ENCODE peak calls at places on chromosomes 1 and 21, in eight cellular contexts. One of them, this sample, is unnamed.

GRCh38 chr1:21933397-21934248 is 3.5 kb downstream of the HSPG2 start:
- DNase-seq in HTR-8/SVneo: no peak
- DNase-seq in suprapubic skin: no peak
- DNase-seq in GM20000: no peak
- DNase-seq in head of caudate nucleus: no peak
- DNase-seq in hepatic stellate cell: no peak
- DNase-seq in naive B cell: no peak
- DNase-seq in CD8-positive, alpha-beta T cell: no peak
- DNase-seq in this sample: peak

GRCh38 chr1:37068897-37069296 is 34.6 kb upstream of the GRIK3 start:
- DNase-seq in HTR-8/SVneo: no peak
- DNase-seq in suprapubic skin: no peak
- DNase-seq in GM20000: no peak
- DNase-seq in head of caudate nucleus: no peak
- DNase-seq in hepatic stellate cell: no peak
- DNase-seq in naive B cell: no peak
- DNase-seq in CD8-positive, alpha-beta T cell: no peak
- DNase-seq in this sample: no peak

GRCh38 chr1:198657550-198658064 is 18.8 kb downstream of the PTPRC start:
- DNase-seq in HTR-8/SVneo: peak
- DNase-seq in suprapubic skin: no peak
- DNase-seq in GM20000: no peak
- DNase-seq in head of caudate nucleus: no peak
- DNase-seq in hepatic stellate cell: peak
- DNase-seq in naive B cell: peak
- DNase-seq in CD8-positive, alpha-beta T cell: no peak
- DNase-seq in this sample: peak

GRCh38 chr1:210980082-210980481 is 153.9 kb downstream of the KCNH1 start:
- DNase-seq in HTR-8/SVneo: no peak
- DNase-seq in suprapubic skin: no peak
- DNase-seq in GM20000: no peak
- DNase-seq in head of caudate nucleus: no peak
- DNase-seq in hepatic stellate cell: no peak
- DNase-seq in naive B cell: no peak
- DNase-seq in CD8-positive, alpha-beta T cell: no peak
- DNase-seq in this sample: no peak

GRCh38 chr1:196317535-196318522 is 290.4 kb downstream of the KCNT2 start:
- DNase-seq in HTR-8/SVneo: no peak
- DNase-seq in suprapubic skin: no peak
- DNase-seq in GM20000: no peak
- DNase-seq in head of caudate nucleus: no peak
- DNase-seq in hepatic stellate cell: no peak
- DNase-seq in naive B cell: no peak
- DNase-seq in CD8-positive, alpha-beta T cell: no peak
- DNase-seq in this sample: peak

GRCh38 chr1:36570016-36570415 is 87.3 kb upstream of the CSF3R start:
- DNase-seq in HTR-8/SVneo: no peak
- DNase-seq in suprapubic skin: peak
- DNase-seq in GM20000: no peak
- DNase-seq in head of caudate nucleus: no peak
- DNase-seq in hepatic stellate cell: no peak
- DNase-seq in naive B cell: no peak
- DNase-seq in CD8-positive, alpha-beta T cell: no peak
- DNase-seq in this sample: no peak

GRCh38 chr1:36918604-36919003 is 115.7 kb downstream of the GRIK3 start:
- DNase-seq in HTR-8/SVneo: no peak
- DNase-seq in suprapubic skin: no peak
- DNase-seq in GM20000: no peak
- DNase-seq in head of caudate nucleus: no peak
- DNase-seq in hepatic stellate cell: no peak
- DNase-seq in naive B cell: no peak
- DNase-seq in CD8-positive, alpha-beta T cell: no peak
- DNase-seq in this sample: no peak

GRCh38 chr1:22808846-22809501 is 98.3 kb downstream of the EPHB2 start:
- DNase-seq in HTR-8/SVneo: no peak
- DNase-seq in suprapubic skin: no peak
- DNase-seq in GM20000: no peak
- DNase-seq in head of caudate nucleus: no peak
- DNase-seq in hepatic stellate cell: peak
- DNase-seq in naive B cell: no peak
- DNase-seq in CD8-positive, alpha-beta T cell: no peak
- DNase-seq in this sample: peak

GRCh38 chr1:54274448-54274847 is 74.5 kb downstream of the MRPL37 start:
- DNase-seq in HTR-8/SVneo: no peak
- DNase-seq in suprapubic skin: no peak
- DNase-seq in GM20000: no peak
- DNase-seq in head of caudate nucleus: no peak
- DNase-seq in hepatic stellate cell: no peak
- DNase-seq in naive B cell: no peak
- DNase-seq in CD8-positive, alpha-beta T cell: no peak
- DNase-seq in this sample: no peak

GRCh38 chr1:14420686-14421085 is 177.8 kb upstream of the KAZN start:
- DNase-seq in HTR-8/SVneo: no peak
- DNase-seq in suprapubic skin: no peak
- DNase-seq in GM20000: no peak
- DNase-seq in head of caudate nucleus: no peak
- DNase-seq in hepatic stellate cell: no peak
- DNase-seq in naive B cell: no peak
- DNase-seq in CD8-positive, alpha-beta T cell: no peak
- DNase-seq in this sample: no peak

GRCh38 chr1:39204441-39205081 is at the start of gene MACF1:
- DNase-seq in HTR-8/SVneo: peak
- DNase-seq in suprapubic skin: peak
- DNase-seq in GM20000: no peak
- DNase-seq in head of caudate nucleus: peak
- DNase-seq in hepatic stellate cell: peak
- DNase-seq in naive B cell: no peak
- DNase-seq in CD8-positive, alpha-beta T cell: peak
- DNase-seq in this sample: peak

GRCh38 chr21:42233067-42233981 is 14.4 kb downstream of the ABCG1 start:
- DNase-seq in HTR-8/SVneo: no peak
- DNase-seq in suprapubic skin: peak
- DNase-seq in GM20000: peak
- DNase-seq in head of caudate nucleus: no peak
- DNase-seq in hepatic stellate cell: no peak
- DNase-seq in naive B cell: peak
- DNase-seq in CD8-positive, alpha-beta T cell: peak
- DNase-seq in this sample: peak

GRCh38 chr1:20686878-20687725 is 25.9 kb upstream of the DDOST start:
- DNase-seq in HTR-8/SVneo: no peak
- DNase-seq in suprapubic skin: no peak
- DNase-seq in GM20000: no peak
- DNase-seq in head of caudate nucleus: no peak
- DNase-seq in hepatic stellate cell: no peak
- DNase-seq in naive B cell: no peak
- DNase-seq in CD8-positive, alpha-beta T cell: no peak
- DNase-seq in this sample: no peak

GRCh38 chr1:165507570-165507969 is 36.2 kb upstream of the LRRC52 start:
- DNase-seq in HTR-8/SVneo: no peak
- DNase-seq in suprapubic skin: no peak
- DNase-seq in GM20000: no peak
- DNase-seq in head of caudate nucleus: no peak
- DNase-seq in hepatic stellate cell: no peak
- DNase-seq in naive B cell: no peak
- DNase-seq in CD8-positive, alpha-beta T cell: no peak
- DNase-seq in this sample: no peak

GRCh38 chr1:1940123-1940425 is 21.0 kb upstream of the TMEM52 start:
- DNase-seq in HTR-8/SVneo: no peak
- DNase-seq in suprapubic skin: no peak
- DNase-seq in GM20000: no peak
- DNase-seq in head of caudate nucleus: no peak
- DNase-seq in hepatic stellate cell: no peak
- DNase-seq in naive B cell: no peak
- DNase-seq in CD8-positive, alpha-beta T cell: no peak
- DNase-seq in this sample: no peak

GRCh38 chr1:203368624-203369451 is 17.9 kb upstream of the FMOD start:
- DNase-seq in HTR-8/SVneo: peak
- DNase-seq in suprapubic skin: peak
- DNase-seq in GM20000: no peak
- DNase-seq in head of caudate nucleus: no peak
- DNase-seq in hepatic stellate cell: peak
- DNase-seq in naive B cell: no peak
- DNase-seq in CD8-positive, alpha-beta T cell: no peak
- DNase-seq in this sample: peak

GRCh38 chr1:110229348-110230001 is 19.4 kb downstream of the KCNC4 start:
- DNase-seq in HTR-8/SVneo: no peak
- DNase-seq in suprapubic skin: no peak
- DNase-seq in GM20000: no peak
- DNase-seq in head of caudate nucleus: peak
- DNase-seq in hepatic stellate cell: no peak
- DNase-seq in naive B cell: no peak
- DNase-seq in CD8-positive, alpha-beta T cell: no peak
- DNase-seq in this sample: no peak

GRCh38 chr1:56830052-56830451 is 10.8 kb upstream of the FYB2 start:
- DNase-seq in HTR-8/SVneo: no peak
- DNase-seq in suprapubic skin: no peak
- DNase-seq in GM20000: no peak
- DNase-seq in head of caudate nucleus: no peak
- DNase-seq in hepatic stellate cell: no peak
- DNase-seq in naive B cell: no peak
- DNase-seq in CD8-positive, alpha-beta T cell: no peak
- DNase-seq in this sample: no peak

GRCh38 chr1:42815938-42816599 is 853 bp upstream of the ERMAP start:
- DNase-seq in HTR-8/SVneo: no peak
- DNase-seq in suprapubic skin: no peak
- DNase-seq in GM20000: peak
- DNase-seq in head of caudate nucleus: no peak
- DNase-seq in hepatic stellate cell: peak
- DNase-seq in naive B cell: peak
- DNase-seq in CD8-positive, alpha-beta T cell: no peak
- DNase-seq in this sample: peak

GRCh38 chr1:235206533-235207201 is 45.6 kb upstream of the RBM34 start:
- DNase-seq in HTR-8/SVneo: no peak
- DNase-seq in suprapubic skin: no peak
- DNase-seq in GM20000: no peak
- DNase-seq in head of caudate nucleus: no peak
- DNase-seq in hepatic stellate cell: no peak
- DNase-seq in naive B cell: no peak
- DNase-seq in CD8-positive, alpha-beta T cell: no peak
- DNase-seq in this sample: no peak

GRCh38 chr1:160544647-160545046 is 21.6 kb upstream of the SLAMF6 start:
- DNase-seq in HTR-8/SVneo: no peak
- DNase-seq in suprapubic skin: no peak
- DNase-seq in GM20000: no peak
- DNase-seq in head of caudate nucleus: no peak
- DNase-seq in hepatic stellate cell: peak
- DNase-seq in naive B cell: no peak
- DNase-seq in CD8-positive, alpha-beta T cell: peak
- DNase-seq in this sample: peak

GRCh38 chr1:51329443-51330325 is 678 bp downstream of the TTC39A start:
- DNase-seq in HTR-8/SVneo: no peak
- DNase-seq in suprapubic skin: no peak
- DNase-seq in GM20000: peak
- DNase-seq in head of caudate nucleus: no peak
- DNase-seq in hepatic stellate cell: no peak
- DNase-seq in naive B cell: no peak
- DNase-seq in CD8-positive, alpha-beta T cell: no peak
- DNase-seq in this sample: no peak

GRCh38 chr1:178733972-178734371 is 8.9 kb downstream of the RALGPS2 start:
- DNase-seq in HTR-8/SVneo: no peak
- DNase-seq in suprapubic skin: no peak
- DNase-seq in GM20000: no peak
- DNase-seq in head of caudate nucleus: no peak
- DNase-seq in hepatic stellate cell: no peak
- DNase-seq in naive B cell: no peak
- DNase-seq in CD8-positive, alpha-beta T cell: no peak
- DNase-seq in this sample: no peak

GRCh38 chr1:93567255-93567918 is 114.2 kb downstream of the BCAR3 start:
- DNase-seq in HTR-8/SVneo: peak
- DNase-seq in suprapubic skin: no peak
- DNase-seq in GM20000: no peak
- DNase-seq in head of caudate nucleus: peak
- DNase-seq in hepatic stellate cell: peak
- DNase-seq in naive B cell: no peak
- DNase-seq in CD8-positive, alpha-beta T cell: no peak
- DNase-seq in this sample: peak

GRCh38 chr1:60596791-60597748 is 485.3 kb upstream of the NFIA start:
- DNase-seq in HTR-8/SVneo: no peak
- DNase-seq in suprapubic skin: no peak
- DNase-seq in GM20000: no peak
- DNase-seq in head of caudate nucleus: no peak
- DNase-seq in hepatic stellate cell: no peak
- DNase-seq in naive B cell: no peak
- DNase-seq in CD8-positive, alpha-beta T cell: no peak
- DNase-seq in this sample: peak

GRCh38 chr1:172132836-172133235 is 287.6 kb upstream of the C1orf105 start:
- DNase-seq in HTR-8/SVneo: no peak
- DNase-seq in suprapubic skin: no peak
- DNase-seq in GM20000: no peak
- DNase-seq in head of caudate nucleus: no peak
- DNase-seq in hepatic stellate cell: no peak
- DNase-seq in naive B cell: no peak
- DNase-seq in CD8-positive, alpha-beta T cell: no peak
- DNase-seq in this sample: no peak

GRCh38 chr1:247576514-247576913 is 11.6 kb upstream of the OR2G2 start:
- DNase-seq in HTR-8/SVneo: peak
- DNase-seq in suprapubic skin: no peak
- DNase-seq in GM20000: peak
- DNase-seq in head of caudate nucleus: no peak
- DNase-seq in hepatic stellate cell: peak
- DNase-seq in naive B cell: no peak
- DNase-seq in CD8-positive, alpha-beta T cell: no peak
- DNase-seq in this sample: no peak

GRCh38 chr1:156666862-156667609 is 10.2 kb downstream of the NES start:
- DNase-seq in HTR-8/SVneo: no peak
- DNase-seq in suprapubic skin: no peak
- DNase-seq in GM20000: no peak
- DNase-seq in head of caudate nucleus: no peak
- DNase-seq in hepatic stellate cell: no peak
- DNase-seq in naive B cell: no peak
- DNase-seq in CD8-positive, alpha-beta T cell: no peak
- DNase-seq in this sample: no peak

GRCh38 chr1:115373305-115373704 is 35.3 kb upstream of the NGF start:
- DNase-seq in HTR-8/SVneo: peak
- DNase-seq in suprapubic skin: no peak
- DNase-seq in GM20000: no peak
- DNase-seq in head of caudate nucleus: no peak
- DNase-seq in hepatic stellate cell: peak
- DNase-seq in naive B cell: no peak
- DNase-seq in CD8-positive, alpha-beta T cell: no peak
- DNase-seq in this sample: peak

GRCh38 chr1:202131956-202132821 is 9.5 kb downstream of the GPR37L1 start:
- DNase-seq in HTR-8/SVneo: no peak
- DNase-seq in suprapubic skin: peak
- DNase-seq in GM20000: no peak
- DNase-seq in head of caudate nucleus: peak
- DNase-seq in hepatic stellate cell: no peak
- DNase-seq in naive B cell: no peak
- DNase-seq in CD8-positive, alpha-beta T cell: no peak
- DNase-seq in this sample: no peak

GRCh38 chr1:226952121-226952441 is 12.0 kb downstream of the COQ8A start:
- DNase-seq in HTR-8/SVneo: no peak
- DNase-seq in suprapubic skin: no peak
- DNase-seq in GM20000: no peak
- DNase-seq in head of caudate nucleus: no peak
- DNase-seq in hepatic stellate cell: no peak
- DNase-seq in naive B cell: no peak
- DNase-seq in CD8-positive, alpha-beta T cell: no peak
- DNase-seq in this sample: no peak

GRCh38 chr1:209743145-209743482 is 12.7 kb upstream of the TRAF3IP3 start:
- DNase-seq in HTR-8/SVneo: no peak
- DNase-seq in suprapubic skin: no peak
- DNase-seq in GM20000: no peak
- DNase-seq in head of caudate nucleus: no peak
- DNase-seq in hepatic stellate cell: peak
- DNase-seq in naive B cell: no peak
- DNase-seq in CD8-positive, alpha-beta T cell: no peak
- DNase-seq in this sample: peak

GRCh38 chr1:35319988-35320713 is 51.6 kb downstream of the ZMYM4 start:
- DNase-seq in HTR-8/SVneo: no peak
- DNase-seq in suprapubic skin: no peak
- DNase-seq in GM20000: no peak
- DNase-seq in head of caudate nucleus: no peak
- DNase-seq in hepatic stellate cell: no peak
- DNase-seq in naive B cell: no peak
- DNase-seq in CD8-positive, alpha-beta T cell: no peak
- DNase-seq in this sample: no peak

GRCh38 chr21:45818904-45819285 is 162.7 kb upstream of the COL6A1 start:
- DNase-seq in HTR-8/SVneo: peak
- DNase-seq in suprapubic skin: no peak
- DNase-seq in GM20000: no peak
- DNase-seq in head of caudate nucleus: peak
- DNase-seq in hepatic stellate cell: peak
- DNase-seq in naive B cell: no peak
- DNase-seq in CD8-positive, alpha-beta T cell: peak
- DNase-seq in this sample: no peak